ENCODE peak calls at places on chromosomes 2 and 18, in four cellular contexts. E, H, P and C are unnamed samples.

GRCh38 chr2:191213333-191213732 is 31.9 kb upstream of the MYO1B start:
- DNase-seq in P (no peak), E (no peak), H (no peak), C (no peak)

GRCh38 chr18:46683252-46683651 is 26.2 kb upstream of the LOXHD1 start:
- DNase-seq in P (no peak), H (no peak), E (no peak), C (no peak)

GRCh38 chr2:207097278-207097677 is 68.5 kb downstream of the KLF7 start:
- DNase-seq in E (no peak), H (no peak), P (no peak), C (no peak)

GRCh38 chr2:23012499-23012898 is 372.5 kb upstream of the KLHL29 start:
- DNase-seq in H (no peak), E (no peak), P (no peak), C (no peak)

GRCh38 chr2:101063352-101063751 is 61.3 kb downstream of the RPL31 start:
- DNase-seq in P (peak), E (no peak), H (peak), C (no peak)

GRCh38 chr18:31741096-31741735 is 19.5 kb downstream of the SLC25A52 start:
- DNase-seq in E (no peak), H (peak), P (peak), C (peak)

GRCh38 chr2:217943379-217944321 is 59.1 kb downstream of the TNS1 start:
- DNase-seq in H (peak), P (peak), E (peak), C (peak)

GRCh38 chr18:5600376-5601071 is 56.7 kb upstream of the EPB41L3 start:
- DNase-seq in E (no peak), H (peak), P (peak), C (peak)

GRCh38 chr2:202104286-202104870 is 31.3 kb downstream of the KIAA2012 start:
- DNase-seq in P (peak), H (peak), E (peak), C (peak)

DNA sequence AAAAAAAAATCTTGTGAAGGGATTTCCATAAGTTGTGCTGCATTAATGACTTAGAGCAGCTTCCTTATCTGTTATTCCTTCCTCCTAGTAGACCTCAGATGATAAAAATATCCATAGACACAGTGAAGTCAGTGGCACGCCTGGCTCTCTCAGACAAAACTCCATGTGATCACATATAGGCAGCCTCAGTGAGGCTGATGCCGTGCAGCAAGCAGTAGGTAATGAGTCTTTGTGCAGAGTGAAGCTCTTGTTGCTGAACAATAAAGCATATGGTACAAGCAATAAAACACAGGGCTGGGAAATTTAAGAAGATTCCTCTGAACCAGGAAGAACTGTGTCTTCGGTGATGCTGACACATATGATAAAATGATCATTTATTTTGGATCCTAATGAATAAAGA is 102.7 kb downstream of the CSRNP3 start:
- DNase-seq in P (no peak), E (no peak), H (no peak), C (no peak)
- TF ChIP-seq MYC in P (no peak), E (no peak), H (no peak), C (no peak)

GRCh38 chr18:76412818-76413565 is 82.0 kb downstream of the ZNF516 start:
- DNase-seq in H (no peak), E (no peak), P (no peak), C (no peak)
- TF ChIP-seq MAX in H (no peak), E (no peak), P (no peak), C (no peak)

GRCh38 chr18:7566587-7567486 is at the start of gene PTPRM:
- DNase-seq in H (peak), E (peak), P (peak), C (peak)

GRCh38 chr18:7565677-7566076 is 1.4 kb upstream of the PTPRM start:
- DNase-seq in E (no peak), P (no peak), H (no peak), C (no peak)

GRCh38 chr18:7566244-7566586 is 901 bp upstream of the PTPRM start:
- DNase-seq in H (no peak), P (no peak), E (no peak), C (no peak)

GRCh38 chr18:7567487-7568425 is 640 bp downstream of the PTPRM start:
- DNase-seq in P (peak), E (no peak), H (no peak), C (no peak)

DNA sequence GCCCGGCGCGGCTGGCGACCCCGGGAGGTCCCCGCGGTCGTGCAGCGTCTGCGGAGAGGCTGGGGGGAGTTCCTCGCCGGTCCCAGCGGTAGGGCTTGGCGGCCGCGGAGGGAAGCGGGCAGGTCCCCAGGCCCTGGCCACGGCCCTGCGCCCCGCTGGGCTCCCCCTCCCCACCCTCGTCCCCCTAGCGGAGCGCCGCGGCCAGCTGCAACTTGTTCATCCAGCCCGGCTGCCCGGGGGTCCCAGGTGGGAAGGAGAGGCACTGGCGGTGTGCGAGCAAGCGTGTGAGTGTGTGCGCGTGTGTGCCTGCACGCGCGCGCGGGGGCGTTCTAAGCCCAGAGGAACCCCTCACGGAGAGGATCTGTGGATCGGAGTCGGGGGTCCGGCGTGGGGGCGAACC is 1.3 kb downstream of the PTPRM start:
- DNase-seq in E (no peak), H (peak), P (peak), C (no peak)
- TF ChIP-seq MYC in E (no peak), H (peak), P (no peak), C (no peak)

GRCh38 chr18:6874316-6874715 is 144.8 kb downstream of the ARHGAP28 start:
- DNase-seq in E (no peak), H (no peak), P (peak), C (no peak)
- TF ChIP-seq MAX in E (no peak), H (no peak), P (no peak), C (no peak)

GRCh38 chr2:29590211-29590610 is 331.2 kb downstream of the ALK start:
- DNase-seq in H (no peak), P (no peak), E (no peak), C (no peak)

GRCh38 chr2:29596584-29596983 is 324.8 kb downstream of the ALK start:
- DNase-seq in H (no peak), E (no peak), P (no peak), C (no peak)

GRCh38 chr2:29589440-29590103 is 331.8 kb downstream of the ALK start:
- DNase-seq in E (no peak), H (no peak), P (no peak), C (no peak)

GRCh38 chr2:29587791-29588190 is 333.6 kb downstream of the ALK start:
- DNase-seq in H (no peak), E (no peak), P (no peak), C (no peak)

GRCh38 chr2:29591600-29591999 is 329.8 kb downstream of the ALK start:
- DNase-seq in H (no peak), P (no peak), E (no peak), C (no peak)
- TF ChIP-seq MYC in H (no peak), P (no peak), E (no peak), C (no peak)